ENCODE peak calls at places on chromosomes 2 and 18, in four cellular contexts. K, U, S and A are unnamed samples.

GRCh38 chr18:30177056-30177455 is 865.5 kb downstream of the DSC3 start:
- DNase-seq in K (no peak), U (peak), S (peak), A (no peak)

GRCh38 chr18:46096651-46097300 is 1.3 kb downstream of the ATP5F1A start:
- DNase-seq in K (no peak), U (no peak), S (no peak), A (no peak)

GRCh38 chr2:241562269-241562891 is 3.8 kb downstream of the BOK start:
- DNase-seq in K (peak), U (no peak), S (no peak), A (no peak)

GRCh38 chr2:65344182-65344581 is 88.2 kb downstream of the SPRED2 start:
- DNase-seq in K (no peak), U (no peak), S (no peak), A (no peak)

GRCh38 chr2:173090291-173090877 is 14.7 kb downstream of the MAP3K20 start:
- DNase-seq in K (no peak), U (no peak), S (peak), A (no peak)

GRCh38 chr2:237873961-237874551 is 14.6 kb downstream of the RAMP1 start:
- DNase-seq in K (peak), U (no peak), S (no peak), A (no peak)

GRCh38 chr2:40043191-40043590 is 264.1 kb upstream of the THUMPD2 start:
- DNase-seq in K (no peak), U (no peak), S (no peak), A (no peak)

GRCh38 chr2:135647836-135648579 is 93.6 kb upstream of the UBXN4 start:
- DNase-seq in K (no peak), U (no peak), S (no peak), A (no peak)

GRCh38 chr2:239194731-239195317 is 206.0 kb downstream of the HDAC4 start:
- DNase-seq in K (no peak), U (no peak), S (no peak), A (no peak)

GRCh38 chr2:217662984-217663602 is 339.7 kb downstream of the TNS1 start:
- DNase-seq in K (no peak), U (peak), S (no peak), A (no peak)

GRCh38 chr18:80245781-80246655 is 1.3 kb downstream of the PARD6G start:
- DNase-seq in K (no peak), U (no peak), S (no peak), A (no peak)

GRCh38 chr2:223801702-223802101 is 35.7 kb downstream of the AP1S3 start:
- DNase-seq in K (no peak), U (no peak), S (no peak), A (no peak)

GRCh38 chr2:147663153-147663961 is 181.5 kb upstream of the ACVR2A start:
- DNase-seq in K (no peak), U (no peak), S (no peak), A (no peak)

GRCh38 chr2:181991171-181991885 is 5.7 kb downstream of the PPP1R1C start:
- DNase-seq in K (no peak), U (no peak), S (no peak), A (no peak)

GRCh38 chr18:9743200-9744016 is 35.3 kb downstream of the RAB31 start:
- DNase-seq in K (peak), U (peak), S (peak), A (no peak)

GRCh38 chr2:189439342-189439741 is 1.9 kb upstream of the WDR75 start:
- DNase-seq in K (no peak), U (no peak), S (no peak), A (no peak)

GRCh38 chr2:207143474-207144190 is 22.1 kb downstream of the KLF7 start:
- DNase-seq in K (peak), U (no peak), S (no peak), A (no peak)

GRCh38 chr2:29485117-29485516 is 369.9 kb downstream of the CLIP4 start:
- DNase-seq in K (no peak), U (no peak), S (no peak), A (no peak)